ENCODE peak calls at places on chromosomes 3 and 15, in six cellular contexts. One of them, this sample, is unnamed.

GRCh38 chr3:42652611-42653302 is 740 bp upstream of the ZBTB47 start:
- DNase-seq in A549: peak
- DNase-seq in heart right ventricle: peak
- DNase-seq in PC-3: peak
- DNase-seq in CD4-positive, CD25-positive, alpha-beta regulatory T cell: no peak
- DNase-seq in GM23338: no peak
- DNase-seq in this sample: peak

GRCh38 chr15:28178727-28179126 is 79.6 kb upstream of the OCA2 start:
- DNase-seq in A549: no peak
- DNase-seq in heart right ventricle: no peak
- DNase-seq in PC-3: no peak
- DNase-seq in GM23338: no peak
- DNase-seq in CD4-positive, CD25-positive, alpha-beta regulatory T cell: no peak
- DNase-seq in this sample: no peak

GRCh38 chr15:68289621-68290352 is 12.2 kb downstream of the FEM1B start:
- DNase-seq in A549: no peak
- DNase-seq in GM23338: no peak
- DNase-seq in CD4-positive, CD25-positive, alpha-beta regulatory T cell: no peak
- DNase-seq in PC-3: no peak
- DNase-seq in heart right ventricle: no peak
- DNase-seq in this sample: no peak

GRCh38 chr3:148147896-148148295 is 549.8 kb upstream of the AGTR1 start:
- DNase-seq in PC-3: no peak
- DNase-seq in GM23338: no peak
- DNase-seq in CD4-positive, CD25-positive, alpha-beta regulatory T cell: no peak
- DNase-seq in A549: no peak
- DNase-seq in heart right ventricle: no peak
- DNase-seq in this sample: peak

GRCh38 chr3:54836876-54837275 is 91.0 kb downstream of the LRTM1 start:
- DNase-seq in A549: no peak
- DNase-seq in heart right ventricle: no peak
- DNase-seq in CD4-positive, CD25-positive, alpha-beta regulatory T cell: no peak
- DNase-seq in PC-3: no peak
- DNase-seq in GM23338: no peak
- DNase-seq in this sample: no peak

GRCh38 chr3:158792709-158793108 is 9.1 kb upstream of the MFSD1 start:
- DNase-seq in A549: peak
- DNase-seq in CD4-positive, CD25-positive, alpha-beta regulatory T cell: no peak
- DNase-seq in GM23338: no peak
- DNase-seq in PC-3: peak
- DNase-seq in heart right ventricle: no peak
- DNase-seq in this sample: peak

GRCh38 chr3:40623567-40623966 is 98.8 kb downstream of the ZNF621 start:
- DNase-seq in GM23338: no peak
- DNase-seq in A549: no peak
- DNase-seq in PC-3: peak
- DNase-seq in CD4-positive, CD25-positive, alpha-beta regulatory T cell: peak
- DNase-seq in heart right ventricle: no peak
- DNase-seq in this sample: peak

GRCh38 chr3:37862219-37862711 is 585 bp downstream of the CTDSPL start:
- DNase-seq in heart right ventricle: peak
- DNase-seq in PC-3: no peak
- DNase-seq in GM23338: peak
- DNase-seq in A549: peak
- DNase-seq in CD4-positive, CD25-positive, alpha-beta regulatory T cell: no peak
- DNase-seq in this sample: peak

GRCh38 chr3:29853841-29854397 is 573.0 kb downstream of the RBMS3 start:
- DNase-seq in A549: no peak
- DNase-seq in CD4-positive, CD25-positive, alpha-beta regulatory T cell: no peak
- DNase-seq in GM23338: no peak
- DNase-seq in heart right ventricle: no peak
- DNase-seq in PC-3: no peak
- DNase-seq in this sample: no peak

GRCh38 chr3:127092368-127092767 is 100.6 kb upstream of the PRR23E start:
- DNase-seq in heart right ventricle: no peak
- DNase-seq in A549: no peak
- DNase-seq in GM23338: no peak
- DNase-seq in PC-3: no peak
- DNase-seq in CD4-positive, CD25-positive, alpha-beta regulatory T cell: no peak
- DNase-seq in this sample: no peak

GRCh38 chr3:137347132-137347531 is 389.3 kb downstream of the IL20RB start:
- DNase-seq in A549: no peak
- DNase-seq in PC-3: no peak
- DNase-seq in GM23338: peak
- DNase-seq in CD4-positive, CD25-positive, alpha-beta regulatory T cell: no peak
- DNase-seq in heart right ventricle: no peak
- DNase-seq in this sample: no peak

GRCh38 chr3:128348075-128348474 is 118.6 kb downstream of the DNAJB8 start:
- DNase-seq in CD4-positive, CD25-positive, alpha-beta regulatory T cell: no peak
- DNase-seq in GM23338: no peak
- DNase-seq in PC-3: no peak
- DNase-seq in heart right ventricle: no peak
- DNase-seq in A549: no peak
- DNase-seq in this sample: no peak

GRCh38 chr3:120559228-120560061 is 36.7 kb upstream of the NDUFB4 start:
- DNase-seq in A549: no peak
- DNase-seq in GM23338: peak
- DNase-seq in heart right ventricle: peak
- DNase-seq in PC-3: peak
- DNase-seq in CD4-positive, CD25-positive, alpha-beta regulatory T cell: peak
- DNase-seq in this sample: peak

GRCh38 chr15:100170280-100170654 is 171.5 kb downstream of the ADAMTS17 start:
- DNase-seq in GM23338: no peak
- DNase-seq in A549: no peak
- DNase-seq in CD4-positive, CD25-positive, alpha-beta regulatory T cell: no peak
- DNase-seq in heart right ventricle: no peak
- DNase-seq in PC-3: no peak
- DNase-seq in this sample: no peak

GRCh38 chr15:100172356-100173024 is 169.3 kb downstream of the ADAMTS17 start:
- DNase-seq in A549: no peak
- DNase-seq in CD4-positive, CD25-positive, alpha-beta regulatory T cell: no peak
- DNase-seq in PC-3: no peak
- DNase-seq in heart right ventricle: no peak
- DNase-seq in GM23338: no peak
- DNase-seq in this sample: no peak

GRCh38 chr15:100170673-100171210 is 171.0 kb downstream of the ADAMTS17 start:
- DNase-seq in heart right ventricle: no peak
- DNase-seq in GM23338: no peak
- DNase-seq in PC-3: no peak
- DNase-seq in CD4-positive, CD25-positive, alpha-beta regulatory T cell: no peak
- DNase-seq in A549: no peak
- DNase-seq in this sample: no peak

GRCh38 chr15:100169615-100170279 is 172.0 kb downstream of the ADAMTS17 start:
- DNase-seq in CD4-positive, CD25-positive, alpha-beta regulatory T cell: no peak
- DNase-seq in PC-3: no peak
- DNase-seq in GM23338: no peak
- DNase-seq in A549: no peak
- DNase-seq in heart right ventricle: no peak
- DNase-seq in this sample: no peak

DNA sequence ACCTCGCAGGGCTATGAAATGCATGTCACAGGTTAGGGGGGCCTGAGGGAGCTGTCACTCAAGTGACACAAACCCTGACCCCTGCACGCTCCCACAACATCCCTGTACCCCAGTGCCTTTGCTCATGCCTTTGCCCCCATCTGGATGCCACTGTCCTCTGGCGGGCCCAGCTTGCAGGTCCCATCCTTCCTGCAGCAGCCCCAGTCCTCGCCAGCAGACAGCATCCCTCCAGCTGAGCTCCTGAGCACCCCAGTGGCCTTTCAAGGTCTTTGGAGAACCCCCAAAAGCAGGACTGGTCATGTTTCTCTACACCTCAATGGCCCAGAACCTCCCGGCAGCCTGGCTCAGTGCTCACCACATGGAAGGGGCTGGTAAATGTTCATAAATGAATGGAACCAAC is 170.4 kb downstream of the ADAMTS17 start:
- DNase-seq in GM23338: no peak
- DNase-seq in heart right ventricle: no peak
- DNase-seq in A549: no peak
- DNase-seq in PC-3: no peak
- DNase-seq in CD4-positive, CD25-positive, alpha-beta regulatory T cell: no peak
- DNase-seq in this sample: no peak
- H3K27ac ChIP-seq in GM23338: no peak
- H3K27ac ChIP-seq in heart right ventricle: no peak
- H3K27ac ChIP-seq in A549: no peak
- H3K27ac ChIP-seq in PC-3: no peak
- H3K27ac ChIP-seq in CD4-positive, CD25-positive, alpha-beta regulatory T cell: no peak
- H3K27ac ChIP-seq in this sample: no peak

DNA sequence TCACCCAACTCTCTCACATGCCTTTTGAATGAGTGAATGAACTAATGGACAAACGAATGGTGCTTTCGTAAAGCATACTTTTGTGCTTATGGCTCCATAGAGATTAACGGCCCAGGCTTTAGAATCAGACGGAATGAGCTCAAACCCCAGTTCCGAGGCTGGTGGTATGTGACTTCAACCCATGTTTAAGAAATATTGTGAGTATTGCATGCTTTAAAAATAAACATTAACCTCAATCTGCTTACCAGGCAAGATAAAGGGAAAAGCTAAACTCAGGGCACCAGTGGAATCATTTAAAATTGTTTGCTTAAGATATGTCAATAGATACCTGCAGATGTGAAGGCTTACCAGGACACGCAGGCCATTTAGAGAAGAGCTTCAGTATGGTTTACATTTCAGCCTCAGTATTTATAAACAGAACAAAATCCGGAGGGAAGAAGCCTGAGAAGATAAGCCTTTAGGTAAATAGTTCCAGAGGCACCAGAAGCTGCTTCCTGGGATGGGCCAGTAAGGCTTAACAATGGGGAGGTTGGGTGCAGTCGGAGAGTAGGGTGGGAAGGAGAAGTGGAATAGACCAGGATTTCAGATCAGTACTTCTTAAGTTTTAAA is 186.4 kb downstream of the ADAMTS9 start:
- DNase-seq in A549: no peak
- DNase-seq in heart right ventricle: no peak
- DNase-seq in PC-3: no peak
- DNase-seq in GM23338: no peak
- DNase-seq in CD4-positive, CD25-positive, alpha-beta regulatory T cell: no peak
- DNase-seq in this sample: no peak
- H3K27ac ChIP-seq in A549: no peak
- H3K27ac ChIP-seq in heart right ventricle: no peak
- H3K27ac ChIP-seq in PC-3: no peak
- H3K27ac ChIP-seq in GM23338: no peak
- H3K27ac ChIP-seq in CD4-positive, CD25-positive, alpha-beta regulatory T cell: no peak
- H3K27ac ChIP-seq in this sample: no peak

GRCh38 chr15:89997079-89997478 is 4.0 kb upstream of the ZNF710 start:
- DNase-seq in PC-3: no peak
- DNase-seq in GM23338: no peak
- DNase-seq in A549: no peak
- DNase-seq in heart right ventricle: no peak
- DNase-seq in CD4-positive, CD25-positive, alpha-beta regulatory T cell: no peak
- DNase-seq in this sample: no peak

GRCh38 chr15:89998141-89998661 is 2.9 kb upstream of the ZNF710 start:
- DNase-seq in CD4-positive, CD25-positive, alpha-beta regulatory T cell: no peak
- DNase-seq in PC-3: peak
- DNase-seq in heart right ventricle: no peak
- DNase-seq in A549: peak
- DNase-seq in GM23338: no peak
- DNase-seq in this sample: peak

GRCh38 chr15:89998923-89999675 is 2.0 kb upstream of the ZNF710 start:
- DNase-seq in GM23338: no peak
- DNase-seq in heart right ventricle: no peak
- DNase-seq in A549: no peak
- DNase-seq in CD4-positive, CD25-positive, alpha-beta regulatory T cell: no peak
- DNase-seq in PC-3: no peak
- DNase-seq in this sample: no peak

GRCh38 chr15:89991312-89991711 is 9.8 kb upstream of the ZNF710 start:
- DNase-seq in A549: no peak
- DNase-seq in CD4-positive, CD25-positive, alpha-beta regulatory T cell: no peak
- DNase-seq in GM23338: no peak
- DNase-seq in heart right ventricle: no peak
- DNase-seq in PC-3: no peak
- DNase-seq in this sample: no peak

GRCh38 chr15:89993344-89993743 is 7.8 kb upstream of the ZNF710 start:
- DNase-seq in PC-3: no peak
- DNase-seq in CD4-positive, CD25-positive, alpha-beta regulatory T cell: no peak
- DNase-seq in A549: no peak
- DNase-seq in heart right ventricle: no peak
- DNase-seq in GM23338: no peak
- DNase-seq in this sample: no peak
- H3K27ac ChIP-seq in PC-3: no peak
- H3K27ac ChIP-seq in CD4-positive, CD25-positive, alpha-beta regulatory T cell: no peak
- H3K27ac ChIP-seq in A549: no peak
- H3K27ac ChIP-seq in heart right ventricle: no peak
- H3K27ac ChIP-seq in GM23338: no peak
- H3K27ac ChIP-seq in this sample: no peak

GRCh38 chr15:99717129-99718024 is 15.9 kb downstream of the LYSMD4 start:
- DNase-seq in CD4-positive, CD25-positive, alpha-beta regulatory T cell: no peak
- DNase-seq in heart right ventricle: peak
- DNase-seq in PC-3: no peak
- DNase-seq in A549: no peak
- DNase-seq in GM23338: no peak
- DNase-seq in this sample: no peak
- H3K27ac ChIP-seq in CD4-positive, CD25-positive, alpha-beta regulatory T cell: no peak
- H3K27ac ChIP-seq in heart right ventricle: peak
- H3K27ac ChIP-seq in PC-3: no peak
- H3K27ac ChIP-seq in A549: no peak
- H3K27ac ChIP-seq in GM23338: no peak
- H3K27ac ChIP-seq in this sample: no peak

DNA sequence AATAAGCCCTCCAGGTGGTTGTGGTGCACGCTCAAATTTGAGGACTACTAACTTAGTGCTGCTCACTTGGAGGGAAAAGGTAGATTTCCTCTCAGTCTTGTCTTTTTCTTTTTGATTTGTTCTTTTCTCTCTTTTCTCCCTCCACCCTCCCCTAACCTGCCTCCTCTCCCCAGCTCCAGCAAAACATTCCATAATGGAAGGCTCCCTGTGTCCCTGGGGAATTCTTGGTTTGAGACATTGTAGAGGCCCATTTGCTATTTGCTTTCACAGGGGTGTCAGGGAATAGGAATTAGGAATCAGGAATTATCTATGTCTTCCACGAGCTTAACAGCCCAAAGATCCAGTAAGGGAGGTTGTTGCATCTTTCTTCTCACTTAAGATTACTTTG is 136.8 kb upstream of the UMPS start:
- DNase-seq in CD4-positive, CD25-positive, alpha-beta regulatory T cell: no peak
- DNase-seq in PC-3: no peak
- DNase-seq in GM23338: peak
- DNase-seq in heart right ventricle: no peak
- DNase-seq in A549: no peak
- DNase-seq in this sample: no peak
- H3K27ac ChIP-seq in CD4-positive, CD25-positive, alpha-beta regulatory T cell: no peak
- H3K27ac ChIP-seq in PC-3: peak
- H3K27ac ChIP-seq in GM23338: no peak
- H3K27ac ChIP-seq in heart right ventricle: no peak
- H3K27ac ChIP-seq in A549: no peak
- H3K27ac ChIP-seq in this sample: no peak

DNA sequence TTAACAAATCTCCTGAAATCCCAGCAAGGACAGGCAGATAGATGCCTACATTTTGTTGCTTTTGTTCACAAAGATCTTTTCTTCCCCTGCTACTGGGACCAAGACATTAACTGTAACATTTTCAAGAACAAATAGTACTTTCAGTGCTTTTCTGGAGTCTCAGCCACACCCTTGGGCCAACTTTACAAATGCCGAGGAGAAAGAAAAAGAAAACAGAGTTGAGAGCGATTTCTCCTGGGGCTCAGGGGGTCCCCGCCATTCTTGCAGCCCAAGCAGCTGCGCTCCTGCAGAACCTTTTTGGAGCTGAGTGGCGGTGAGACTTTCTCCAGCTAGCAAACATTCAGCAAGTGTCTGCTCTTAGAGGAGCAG is 18.8 kb downstream of the EID1 start:
- DNase-seq in GM23338: no peak
- DNase-seq in heart right ventricle: no peak
- DNase-seq in CD4-positive, CD25-positive, alpha-beta regulatory T cell: no peak
- DNase-seq in PC-3: no peak
- DNase-seq in A549: no peak
- DNase-seq in this sample: no peak
- H3K27ac ChIP-seq in GM23338: peak
- H3K27ac ChIP-seq in heart right ventricle: peak
- H3K27ac ChIP-seq in CD4-positive, CD25-positive, alpha-beta regulatory T cell: no peak
- H3K27ac ChIP-seq in PC-3: no peak
- H3K27ac ChIP-seq in A549: no peak
- H3K27ac ChIP-seq in this sample: peak

This sample was measured in GM23248.